ENCODE peak calls at places on chromosomes 1 and 21, in five cellular contexts. E is osteoblast, W is PC-9, X is fibroblast of lung, M is MM.1S. Y is an unnamed sample.

GRCh38 chr1:94658221-94658620 is 116.7 kb upstream of the F3 start:
- DNase-seq in X (peak; percentile 81), M (no peak), E (peak; percentile 83), W (no peak), Y (peak; percentile 34)

GRCh38 chr1:100795646-100795985 is 76.1 kb downstream of the VCAM1 start:
- DNase-seq in E (no peak), X (no peak), W (peak; percentile 8), M (no peak), Y (no peak)

GRCh38 chr1:170200161-170200560 is 54.4 kb downstream of the NTMT2 start:
- DNase-seq in M (no peak), X (no peak), E (no peak), W (no peak), Y (no peak)

GRCh38 chr1:231001892-231002291 is 23.0 kb downstream of the ARV1 start:
- DNase-seq in M (no peak), E (no peak), W (no peak), X (no peak), Y (no peak)

GRCh38 chr1:100810360-100810759 is 84.3 kb downstream of the EXTL2 start:
- DNase-seq in M (no peak), X (no peak), W (no peak), E (peak; percentile 36), Y (peak; percentile 21)

GRCh38 chr1:151061012-151061401 is 810 bp downstream of the MLLT11 start:
- DNase-seq in W (no peak), X (peak; percentile 43), E (no peak), M (no peak), Y (no peak)

GRCh38 chr1:175188936-175189335 is 3.6 kb downstream of the KIAA0040 start:
- DNase-seq in M (peak; percentile 70), E (no peak), W (no peak), X (no peak), Y (no peak)

GRCh38 chr21:31098576-31099005 is 60.3 kb upstream of the KRTAP19-8 start:
- DNase-seq in M (peak; percentile 56), E (peak; percentile 82), X (peak; percentile 45), W (no peak), Y (peak; percentile 24)

GRCh38 chr1:64033667-64034215 is 169.7 kb upstream of the UBE2U start:
- DNase-seq in E (no peak), X (peak; percentile 83), W (no peak), M (no peak), Y (no peak)

GRCh38 chr1:47216278-47217059 is 15.6 kb downstream of the TAL1 start:
- DNase-seq in W (no peak), E (no peak), X (no peak), M (no peak), Y (no peak)

GRCh38 chr1:89198500-89199072 is at the start of gene GBP4:
- DNase-seq in X (peak; percentile 1), E (peak; percentile 64), M (peak; percentile 70), W (no peak), Y (peak; percentile 25)

GRCh38 chr21:26844258-26845065 is 747 bp downstream of the ADAMTS1 start:
- DNase-seq in E (peak; percentile 29), W (no peak), X (peak; percentile 56), M (peak; percentile 45), Y (peak; percentile 64)

GRCh38 chr1:32266926-32267645 is 16.0 kb downstream of the LCK start:
- DNase-seq in E (peak; percentile 87), W (no peak), X (peak; percentile 54), M (no peak), Y (no peak)

GRCh38 chr1:230459463-230459862 is 33.3 kb upstream of the PGBD5 start:
- DNase-seq in X (peak; percentile 70), E (no peak), M (no peak), W (peak; percentile 48), Y (peak; percentile 87)

GRCh38 chr1:56780832-56781231 is 38.4 kb downstream of the FYB2 start:
- DNase-seq in M (no peak), X (no peak), W (no peak), E (no peak), Y (no peak)

GRCh38 chr1:108502624-108503023 is 52.5 kb downstream of the NBPF6 start:
- DNase-seq in M (no peak), W (peak; percentile 75), E (peak; percentile 42), X (peak; percentile 66), Y (peak; percentile 18)

GRCh38 chr1:93801471-93801870 is 77.5 kb downstream of the DNTTIP2 start:
- DNase-seq in E (no peak), X (no peak), M (no peak), W (no peak), Y (no peak)

GRCh38 chr1:53959664-53960250 is 13.6 kb downstream of the LRRC42 start:
- DNase-seq in X (no peak), M (peak; percentile 48), E (peak; percentile 66), W (no peak), Y (peak; percentile 17)

GRCh38 chr1:160193091-160193819 is 2.9 kb downstream of the CASQ1 start:
- DNase-seq in M (peak; percentile 85), E (peak; percentile 92), X (peak; percentile 79), W (peak; percentile 54), Y (peak; percentile 65)

GRCh38 chr1:231919900-231920299 is 293.3 kb downstream of the DISC1 start:
- DNase-seq in M (no peak), W (no peak), E (no peak), X (no peak), Y (no peak)

GRCh38 chr1:51559064-51559500 is 40.0 kb upstream of the EPS15 start:
- DNase-seq in W (no peak), X (no peak), M (no peak), E (no peak), Y (no peak)

GRCh38 chr1:15181564-15181963 is 28.0 kb downstream of the TMEM51 start:
- DNase-seq in M (no peak), X (no peak), W (no peak), E (no peak), Y (no peak)

GRCh38 chr1:67532452-67533216 is 102.4 kb upstream of the SERBP1 start:
- DNase-seq in X (peak; percentile 84), E (peak; percentile 85), M (peak; percentile 68), W (peak; percentile 70), Y (peak; percentile 73)

GRCh38 chr1:234175363-234175762 is 197.9 kb upstream of the COA6 start:
- DNase-seq in X (no peak), W (no peak), M (no peak), E (no peak), Y (no peak)

GRCh38 chr1:200921571-200922110 is 26.9 kb downstream of the INAVA start:
- DNase-seq in M (no peak), X (no peak), E (no peak), W (no peak), Y (no peak)

GRCh38 chr1:24896596-24897262 is 33.3 kb downstream of the RUNX3 start:
- DNase-seq in W (no peak), E (no peak), X (no peak), M (no peak), Y (no peak)

GRCh38 chr1:181251713-181252075 is 163.2 kb downstream of the IER5 start:
- DNase-seq in X (peak; percentile 23), E (no peak), W (no peak), M (no peak), Y (no peak)

GRCh38 chr1:218339267-218339831 is 5.8 kb upstream of the TGFB2 start:
- DNase-seq in E (no peak), X (peak; percentile 42), M (peak; percentile 54), W (no peak), Y (peak; percentile 30)

GRCh38 chr1:39048745-39049370 is 22.7 kb downstream of the NDUFS5 start:
- DNase-seq in W (no peak), E (no peak), M (no peak), X (peak; percentile 20), Y (no peak)

GRCh38 chr21:44706026-44706705 is 5.2 kb downstream of the TSPEAR start:
- DNase-seq in E (peak; percentile 74), W (no peak), M (no peak), X (no peak), Y (no peak)

GRCh38 chr1:203636306-203636705 is 9.7 kb downstream of the ATP2B4 start:
- DNase-seq in W (no peak), M (no peak), X (peak; percentile 85), E (peak; percentile 26), Y (peak; percentile 95)
- H4K20me1 ChIP-seq in W (peaks cover 6% of the 10 kb centered on the region), M (no peaks in the 10 kb centered on the region), X (no peaks in the 10 kb centered on the region), E (peaks cover 68% of the 10 kb centered on the region), Y (no peaks in the 10 kb centered on the region)

DNA sequence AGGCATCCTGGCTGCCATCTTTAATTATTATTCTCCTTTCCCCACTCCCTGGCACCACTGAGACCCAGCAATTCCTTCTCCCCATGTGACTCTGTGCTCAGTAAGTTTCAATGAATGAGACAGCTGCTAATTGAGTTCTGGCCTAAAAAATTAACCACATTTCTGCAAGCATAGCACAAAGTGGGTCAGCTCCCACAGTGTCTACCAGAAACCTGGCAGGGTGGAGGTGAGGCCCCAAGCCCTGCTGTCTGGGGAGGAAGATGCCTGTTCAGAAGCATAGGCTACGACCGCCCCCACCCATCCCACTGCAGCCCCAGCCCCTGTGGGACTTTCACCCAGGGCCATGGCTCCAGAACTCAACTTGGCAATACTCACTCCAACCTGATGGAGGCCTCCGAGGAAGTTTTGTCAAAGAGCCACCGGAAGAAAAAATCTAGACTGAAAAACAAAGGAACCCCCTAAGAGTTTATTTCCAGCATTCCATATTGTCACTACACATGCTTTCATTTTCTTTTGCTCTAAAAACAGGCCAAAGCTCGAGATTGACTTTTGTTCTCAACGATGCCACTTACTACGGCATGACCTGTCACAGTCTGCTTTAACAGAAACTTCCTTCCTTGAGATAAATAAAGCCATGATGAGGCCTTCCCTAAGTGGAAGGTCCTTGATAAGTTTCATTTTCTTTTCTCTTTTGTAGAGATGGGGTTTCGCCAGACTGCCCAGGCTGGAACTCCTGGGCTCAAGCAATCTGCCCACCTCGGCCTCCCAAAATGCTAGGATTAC is 26.5 kb downstream of the TMEM63A start:
- DNase-seq in X (no peak), W (no peak), M (peak; percentile 94), E (no peak), Y (no peak)
- TF ChIP-seq CTCF in X (no peak), W (no peak), M (peak; percentile 17), E (no peak), Y (no peak)

GRCh38 chr21:39612233-39613028 is at the start of gene B3GALT5:
- DNase-seq in M (no peak), E (peak; percentile 88), X (peak; percentile 72), W (no peak), Y (no peak)
- H3K4me3 ChIP-seq in M (no peak within 1 kb of the TSS), E (peak within 1 kb of the TSS; percentile 58), X (peak within 1 kb of the TSS; percentile 17), W (no peak within 1 kb of the TSS), Y (no peak within 1 kb of the TSS)

GRCh38 chr1:206892351-206892984 is 4.8 kb upstream of the IL24 start:
- DNase-seq in X (peak; percentile 58), M (no peak), W (no peak), E (no peak), Y (peak; percentile 40)

GRCh38 chr1:206890690-206891089 is 6.6 kb upstream of the IL24 start:
- DNase-seq in X (peak; percentile 75), M (no peak), E (no peak), W (no peak), Y (peak; percentile 64)

GRCh38 chr1:206890125-206890637 is 7.1 kb upstream of the IL24 start:
- DNase-seq in M (no peak), X (peak; percentile 53), E (no peak), W (no peak), Y (peak; percentile 84)

GRCh38 chr1:206893380-206893779 is 3.9 kb upstream of the IL24 start:
- DNase-seq in X (no peak), M (no peak), E (no peak), W (no peak), Y (no peak)

DNA sequence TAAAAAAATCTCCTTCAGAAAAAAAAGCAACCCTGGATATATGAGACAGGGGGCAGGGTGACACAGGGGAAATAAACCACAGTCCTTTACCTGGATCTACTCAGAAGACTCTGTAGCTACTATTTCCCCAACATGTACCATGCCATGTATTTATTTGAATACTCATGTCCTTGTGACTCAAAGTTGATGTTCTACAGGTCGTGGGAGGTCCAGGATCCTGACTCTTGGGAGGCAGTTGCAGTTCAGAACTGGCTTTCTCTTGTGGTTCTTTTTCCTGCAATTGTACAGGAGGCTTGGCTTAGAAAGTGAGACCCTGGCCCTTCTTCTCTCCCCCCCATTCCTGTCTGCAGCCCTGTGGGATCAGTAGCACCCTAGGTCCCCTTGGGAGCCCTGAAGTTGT is 5.8 kb upstream of the IL24 start:
- DNase-seq in W (no peak), E (no peak), M (no peak), X (no peak), Y (no peak)
- H4K20me1 ChIP-seq in W (no peaks in the 10 kb centered on the region), E (no peaks in the 10 kb centered on the region), M (no peaks in the 10 kb centered on the region), X (no peaks in the 10 kb centered on the region), Y (no peaks in the 10 kb centered on the region)